ENCODE peak calls at places on chromosomes 16 and 17, in four cellular contexts. One of them, this sample, is unnamed. For H3K9me3, H3K27me3 and H3K36me3, the result is how much of the 10 kb centered on the place peaks cover.

GRCh38 chr16:89022051-89022836 is 45.2 kb upstream of the CBFA2T3 start:
- DNase-seq in effector memory CD4-positive, alpha-beta T cell: no peak
- DNase-seq in PC-3: no peak
- DNase-seq in Peyer's patch: no peak
- DNase-seq in this sample: no peak

GRCh38 chr17:51245535-51245934 is 14.3 kb downstream of the MBTD1 start:
- DNase-seq in Peyer's patch: no peak
- DNase-seq in effector memory CD4-positive, alpha-beta T cell: no peak
- DNase-seq in PC-3: no peak
- DNase-seq in this sample: no peak

GRCh38 chr17:7341842-7342241 is 5.5 kb downstream of the ACAP1 start:
- DNase-seq in effector memory CD4-positive, alpha-beta T cell: no peak
- DNase-seq in PC-3: no peak
- DNase-seq in Peyer's patch: no peak
- DNase-seq in this sample: no peak

GRCh38 chr17:50547035-50547735 is at the start of gene SPATA20:
- DNase-seq in Peyer's patch: peak
- DNase-seq in effector memory CD4-positive, alpha-beta T cell: peak
- DNase-seq in PC-3: peak
- DNase-seq in this sample: peak

GRCh38 chr17:39057807-39058206 is 90.6 kb upstream of the FBXO47 start:
- DNase-seq in Peyer's patch: no peak
- DNase-seq in effector memory CD4-positive, alpha-beta T cell: no peak
- DNase-seq in PC-3: no peak
- DNase-seq in this sample: no peak

GRCh38 chr16:78647019-78647418 is 547.6 kb downstream of the WWOX start:
- DNase-seq in PC-3: no peak
- DNase-seq in Peyer's patch: no peak
- DNase-seq in effector memory CD4-positive, alpha-beta T cell: no peak
- DNase-seq in this sample: no peak

GRCh38 chr17:82963104-82963950 is 116.1 kb upstream of the METRNL start:
- DNase-seq in PC-3: peak
- DNase-seq in effector memory CD4-positive, alpha-beta T cell: no peak
- DNase-seq in Peyer's patch: peak
- DNase-seq in this sample: peak

GRCh38 chr17:81228834-81229665 is 6.3 kb upstream of the CEP131 start:
- DNase-seq in effector memory CD4-positive, alpha-beta T cell: no peak
- DNase-seq in Peyer's patch: no peak
- DNase-seq in PC-3: no peak
- DNase-seq in this sample: no peak

GRCh38 chr16:81745704-81746558 is 33.2 kb upstream of the PLCG2 start:
- DNase-seq in PC-3: no peak
- DNase-seq in Peyer's patch: peak
- DNase-seq in effector memory CD4-positive, alpha-beta T cell: peak
- DNase-seq in this sample: peak

GRCh38 chr17:81400939-81401726 is 5.9 kb downstream of the BAHCC1 start:
- DNase-seq in effector memory CD4-positive, alpha-beta T cell: no peak
- DNase-seq in PC-3: no peak
- DNase-seq in Peyer's patch: no peak
- DNase-seq in this sample: no peak

GRCh38 chr16:67241008-67241900 is 6.0 kb downstream of the FHOD1 start:
- DNase-seq in Peyer's patch: no peak
- DNase-seq in PC-3: peak
- DNase-seq in effector memory CD4-positive, alpha-beta T cell: no peak
- DNase-seq in this sample: no peak

GRCh38 chr16:66687906-66688625 is 8.5 kb downstream of the CMTM4 start:
- DNase-seq in PC-3: no peak
- DNase-seq in effector memory CD4-positive, alpha-beta T cell: no peak
- DNase-seq in Peyer's patch: no peak
- DNase-seq in this sample: peak

GRCh38 chr17:67779098-67779672 is 46.1 kb upstream of the BPTF start:
- DNase-seq in effector memory CD4-positive, alpha-beta T cell: no peak
- DNase-seq in Peyer's patch: no peak
- DNase-seq in PC-3: peak
- DNase-seq in this sample: peak

GRCh38 chr16:8798535-8799157 is 1.0 kb downstream of the PMM2 start:
- DNase-seq in Peyer's patch: no peak
- DNase-seq in effector memory CD4-positive, alpha-beta T cell: no peak
- DNase-seq in PC-3: peak
- DNase-seq in this sample: no peak

GRCh38 chr16:16007743-16008111 is 58.3 kb downstream of the ABCC1 start:
- DNase-seq in PC-3: no peak
- DNase-seq in effector memory CD4-positive, alpha-beta T cell: no peak
- DNase-seq in Peyer's patch: peak
- DNase-seq in this sample: no peak

GRCh38 chr17:34711646-34712045 is 132.3 kb downstream of the TMEM132E start:
- DNase-seq in PC-3: no peak
- DNase-seq in effector memory CD4-positive, alpha-beta T cell: no peak
- DNase-seq in Peyer's patch: no peak
- DNase-seq in this sample: no peak

GRCh38 chr16:35492225-35492624 is 2032.8 kb downstream of the TP53TG3F start:
- DNase-seq in effector memory CD4-positive, alpha-beta T cell: no peak
- DNase-seq in Peyer's patch: no peak
- DNase-seq in PC-3: no peak
- DNase-seq in this sample: no peak

GRCh38 chr16:35497399-35497798 is 2038.0 kb downstream of the TP53TG3F start:
- DNase-seq in Peyer's patch: no peak
- DNase-seq in PC-3: no peak
- DNase-seq in effector memory CD4-positive, alpha-beta T cell: no peak
- DNase-seq in this sample: no peak
- H3K9me3 ChIP-seq in Peyer's patch: under half
- H3K9me3 ChIP-seq in PC-3: under half
- H3K9me3 ChIP-seq in effector memory CD4-positive, alpha-beta T cell: under half
- H3K9me3 ChIP-seq in this sample: under half

GRCh38 chr17:42166196-42166763 is 11.5 kb upstream of the RAB5C start:
- DNase-seq in Peyer's patch: no peak
- DNase-seq in PC-3: no peak
- DNase-seq in effector memory CD4-positive, alpha-beta T cell: no peak
- DNase-seq in this sample: no peak

GRCh38 chr17:42159796-42160551 is 5.2 kb upstream of the RAB5C start:
- DNase-seq in Peyer's patch: no peak
- DNase-seq in effector memory CD4-positive, alpha-beta T cell: no peak
- DNase-seq in PC-3: no peak
- DNase-seq in this sample: no peak

GRCh38 chr17:42163113-42163512 is 8.3 kb upstream of the RAB5C start:
- DNase-seq in PC-3: no peak
- DNase-seq in Peyer's patch: no peak
- DNase-seq in effector memory CD4-positive, alpha-beta T cell: no peak
- DNase-seq in this sample: no peak

GRCh38 chr17:42165751-42166150 is 11.0 kb upstream of the RAB5C start:
- DNase-seq in effector memory CD4-positive, alpha-beta T cell: no peak
- DNase-seq in PC-3: no peak
- DNase-seq in Peyer's patch: no peak
- DNase-seq in this sample: no peak

DNA sequence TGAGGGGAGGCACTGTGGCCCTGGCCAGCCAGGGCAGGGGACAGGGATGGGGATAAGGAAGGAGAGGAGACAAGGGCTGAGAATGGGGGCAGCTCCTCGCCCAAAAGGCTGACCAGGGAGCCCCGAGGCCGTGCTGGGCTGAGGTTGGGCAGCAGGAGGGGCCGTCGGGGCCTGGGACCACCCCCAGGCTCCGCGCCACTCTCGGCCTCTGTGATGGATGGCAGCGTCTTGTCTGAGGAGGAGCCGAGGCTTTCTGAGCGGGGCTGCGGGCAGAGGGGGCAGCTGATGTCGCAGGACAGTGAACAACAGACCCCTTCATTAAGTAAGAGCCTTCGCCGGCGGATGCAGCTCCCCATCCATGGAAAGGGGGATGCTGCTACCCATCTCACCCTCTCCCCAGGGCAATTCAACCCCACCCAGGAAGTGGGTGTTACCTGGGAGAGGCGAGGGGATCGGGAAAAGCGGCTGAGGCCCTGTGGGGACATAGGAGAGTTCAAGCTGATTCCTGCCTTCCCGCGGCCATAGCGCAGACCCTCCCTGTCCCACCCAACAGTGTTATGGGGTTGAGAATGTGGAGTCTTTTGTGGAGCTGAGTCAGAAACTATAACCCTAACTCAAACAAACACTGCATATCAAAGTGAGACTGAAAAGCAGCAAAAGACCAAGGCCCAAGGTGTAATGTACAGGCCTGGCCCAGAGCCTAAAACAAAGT is 9.1 kb upstream of the RAB5C start:
- DNase-seq in Peyer's patch: no peak
- DNase-seq in effector memory CD4-positive, alpha-beta T cell: no peak
- DNase-seq in PC-3: no peak
- DNase-seq in this sample: no peak
- H3K27me3 ChIP-seq in Peyer's patch: under half
- H3K27me3 ChIP-seq in effector memory CD4-positive, alpha-beta T cell: under half
- H3K27me3 ChIP-seq in PC-3: under half
- H3K27me3 ChIP-seq in this sample: under half

DNA sequence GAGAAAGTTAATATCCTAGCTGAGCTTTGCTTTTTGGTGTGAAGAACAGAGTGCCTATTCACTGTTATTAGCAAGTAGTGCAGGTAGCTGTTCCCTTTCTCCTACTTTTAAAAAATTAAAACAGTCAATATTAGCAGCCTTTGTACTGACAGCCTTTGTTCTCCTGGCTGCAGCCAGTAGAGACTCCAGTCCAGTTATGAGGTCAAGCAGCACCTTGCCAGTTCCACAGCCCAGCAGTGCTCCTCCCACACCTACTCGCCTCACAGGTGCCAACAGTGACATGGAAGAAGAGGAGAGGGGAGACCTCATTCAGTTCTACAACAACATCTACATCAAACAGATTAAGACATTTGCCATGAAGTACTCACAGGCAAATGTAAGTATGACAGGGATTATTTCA is 22.6 kb downstream of the AKTIP start:
- DNase-seq in effector memory CD4-positive, alpha-beta T cell: no peak
- DNase-seq in Peyer's patch: no peak
- DNase-seq in PC-3: no peak
- DNase-seq in this sample: no peak
- H3K36me3 ChIP-seq in effector memory CD4-positive, alpha-beta T cell: half or more
- H3K36me3 ChIP-seq in Peyer's patch: under half
- H3K36me3 ChIP-seq in PC-3: under half
- H3K36me3 ChIP-seq in this sample: under half

GRCh38 chr17:9101356-9101755 is 80.0 kb downstream of the NTN1 start:
- DNase-seq in PC-3: no peak
- DNase-seq in Peyer's patch: no peak
- DNase-seq in effector memory CD4-positive, alpha-beta T cell: no peak
- DNase-seq in this sample: no peak
- H3K9me3 ChIP-seq in PC-3: under half
- H3K9me3 ChIP-seq in Peyer's patch: under half
- H3K9me3 ChIP-seq in effector memory CD4-positive, alpha-beta T cell: under half
- H3K9me3 ChIP-seq in this sample: under half

GRCh38 chr16:3170440-3171180 is 17.4 kb upstream of the OR1F1 start:
- DNase-seq in PC-3: no peak
- DNase-seq in Peyer's patch: no peak
- DNase-seq in effector memory CD4-positive, alpha-beta T cell: no peak
- DNase-seq in this sample: no peak

GRCh38 chr16:3168706-3169105 is 19.3 kb upstream of the OR1F1 start:
- DNase-seq in Peyer's patch: no peak
- DNase-seq in effector memory CD4-positive, alpha-beta T cell: no peak
- DNase-seq in PC-3: no peak
- DNase-seq in this sample: no peak

GRCh38 chr16:3165111-3165822 is 22.7 kb upstream of the OR1F1 start:
- DNase-seq in Peyer's patch: no peak
- DNase-seq in PC-3: no peak
- DNase-seq in effector memory CD4-positive, alpha-beta T cell: no peak
- DNase-seq in this sample: no peak

GRCh38 chr16:3164121-3164991 is 23.6 kb upstream of the OR1F1 start:
- DNase-seq in effector memory CD4-positive, alpha-beta T cell: no peak
- DNase-seq in Peyer's patch: no peak
- DNase-seq in PC-3: no peak
- DNase-seq in this sample: no peak

DNA sequence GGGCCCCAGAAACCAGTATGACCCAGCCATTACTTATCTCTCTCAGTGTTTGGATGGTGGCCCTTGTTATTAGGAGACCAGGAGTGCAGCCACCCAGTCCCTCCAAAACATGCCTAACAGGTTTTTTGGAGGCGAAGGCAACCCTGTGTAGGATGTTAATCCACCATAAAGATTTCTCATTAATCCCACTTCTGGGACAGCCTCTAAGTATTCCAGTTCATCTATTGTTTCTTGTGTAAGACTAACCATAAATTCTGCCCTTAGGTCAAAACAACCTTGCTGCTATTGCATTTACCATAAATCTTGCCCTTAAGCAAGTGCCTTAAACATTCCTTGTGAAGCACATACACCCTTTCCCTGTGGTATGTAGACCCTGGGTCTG is 21.5 kb upstream of the OR1F1 start:
- DNase-seq in Peyer's patch: no peak
- DNase-seq in effector memory CD4-positive, alpha-beta T cell: no peak
- DNase-seq in PC-3: no peak
- DNase-seq in this sample: no peak
- H3K27me3 ChIP-seq in Peyer's patch: under half
- H3K27me3 ChIP-seq in effector memory CD4-positive, alpha-beta T cell: under half
- H3K27me3 ChIP-seq in PC-3: under half
- H3K27me3 ChIP-seq in this sample: under half

GRCh38 chr16:58678716-58679115 is 5.9 kb downstream of the SLC38A7 start:
- DNase-seq in PC-3: peak
- DNase-seq in Peyer's patch: no peak
- DNase-seq in effector memory CD4-positive, alpha-beta T cell: no peak
- DNase-seq in this sample: no peak

GRCh38 chr16:58684001-58684353 is 593 bp downstream of the SLC38A7 start:
- DNase-seq in PC-3: peak
- DNase-seq in effector memory CD4-positive, alpha-beta T cell: no peak
- DNase-seq in Peyer's patch: no peak
- DNase-seq in this sample: no peak

GRCh38 chr16:58679763-58680162 is 4.8 kb downstream of the SLC38A7 start:
- DNase-seq in effector memory CD4-positive, alpha-beta T cell: no peak
- DNase-seq in Peyer's patch: no peak
- DNase-seq in PC-3: no peak
- DNase-seq in this sample: no peak

GRCh38 chr16:58678269-58678668 is 6.3 kb downstream of the SLC38A7 start:
- DNase-seq in Peyer's patch: no peak
- DNase-seq in effector memory CD4-positive, alpha-beta T cell: no peak
- DNase-seq in PC-3: no peak
- DNase-seq in this sample: no peak
- H3K36me3 ChIP-seq in Peyer's patch: under half
- H3K36me3 ChIP-seq in effector memory CD4-positive, alpha-beta T cell: under half
- H3K36me3 ChIP-seq in PC-3: under half
- H3K36me3 ChIP-seq in this sample: under half